ENCODE peak calls at places on chromosomes 16 and 17, in eight cellular contexts. R, U, T, J, W, O, Z and V are unnamed samples.

GRCh38 chr17:81831957-81832607 is 1.0 kb downstream of the MCRIP1 start:
- DNase-seq in R (peak; percentile 60), U (peak; percentile 52), T (no peak), J (peak; percentile 54), W (peak; percentile 20), O (no peak), Z (no peak), V (no peak)

GRCh38 chr16:813204-813915 is 12.8 kb upstream of the GNG13 start:
- DNase-seq in R (peak; percentile 11), U (peak; percentile 63), T (peak; percentile 69), J (peak; percentile 64), W (no peak), O (peak; percentile 86), Z (peak; percentile 36), V (no peak)

GRCh38 chr17:69326302-69327059 is 452 bp downstream of the ABCA5 start:
- DNase-seq in R (no peak), U (peak; percentile 4), T (no peak), J (peak; percentile 1), W (peak; percentile 26), O (no peak), Z (peak; percentile 39), V (no peak)

GRCh38 chr16:78686601-78687000 is 587.1 kb downstream of the WWOX start:
- DNase-seq in R (no peak), U (no peak), T (no peak), J (no peak), W (no peak), O (no peak), Z (peak; percentile 29), V (peak; percentile 30)

GRCh38 chr17:19724501-19725420 is 8.4 kb upstream of the SLC47A2 start:
- DNase-seq in R (no peak), U (peak; percentile 34), T (peak; percentile 65), J (no peak), W (no peak), O (no peak), Z (peak; percentile 48), V (peak; percentile 48)

GRCh38 chr16:48542020-48542473 is 67.9 kb downstream of the N4BP1 start:
- DNase-seq in R (peak; percentile 20), U (no peak), T (peak; percentile 61), J (no peak), W (no peak), O (peak; percentile 47), Z (peak; percentile 75), V (peak; percentile 47)

GRCh38 chr17:77734371-77735050 is 224.0 kb upstream of the TNRC6C start:
- DNase-seq in R (peak; percentile 13), U (no peak), T (peak; percentile 77), J (peak; percentile 48), W (peak; percentile 23), O (peak; percentile 76), Z (peak; percentile 90), V (peak; percentile 86)

GRCh38 chr17:31499771-31500554 is 108.5 kb downstream of the RAB11FIP4 start:
- DNase-seq in R (peak; percentile 21), U (no peak), T (peak; percentile 61), J (peak; percentile 44), W (peak; percentile 61), O (peak; percentile 51), Z (peak; percentile 62), V (no peak)

GRCh38 chr16:19304670-19305240 is 19.2 kb downstream of the CLEC19A start:
- DNase-seq in R (no peak), U (no peak), T (no peak), J (peak; percentile 18), W (no peak), O (peak; percentile 50), Z (no peak), V (no peak)

GRCh38 chr16:71479420-71479819 is 9.7 kb downstream of the ZNF19 start:
- DNase-seq in R (peak; percentile 26), U (no peak), T (no peak), J (peak; percentile 67), W (no peak), O (peak; percentile 60), Z (peak; percentile 66), V (no peak)

GRCh38 chr16:75064403-75065148 is 52.0 kb downstream of the LDHD start:
- DNase-seq in R (no peak), U (peak; percentile 15), T (no peak), J (peak; percentile 66), W (peak; percentile 51), O (no peak), Z (no peak), V (no peak)

GRCh38 chr17:15943971-15944719 is 785 bp upstream of the ADORA2B start:
- DNase-seq in R (no peak), U (no peak), T (no peak), J (no peak), W (no peak), O (no peak), Z (no peak), V (no peak)

GRCh38 chr17:81239714-81240555 is 817 bp downstream of the NDUFAF8 start:
- DNase-seq in R (peak; percentile 19), U (peak; percentile 22), T (no peak), J (no peak), W (no peak), O (peak; percentile 57), Z (no peak), V (no peak)

GRCh38 chr16:87550510-87550961 is 51.8 kb upstream of the JPH3 start:
- DNase-seq in R (no peak), U (peak; percentile 68), T (peak; percentile 70), J (peak; percentile 61), W (no peak), O (peak; percentile 63), Z (no peak), V (no peak)

GRCh38 chr16:50697881-50698767 is 4.7 kb downstream of the NOD2 start:
- DNase-seq in R (peak; percentile 7), U (no peak), T (no peak), J (no peak), W (peak; percentile 34), O (no peak), Z (peak; percentile 46), V (no peak)

GRCh38 chr16:88116121-88116900 is 165.1 kb downstream of the BANP start:
- DNase-seq in R (no peak), U (no peak), T (no peak), J (no peak), W (peak; percentile 47), O (no peak), Z (peak; percentile 69), V (no peak)

GRCh38 chr16:84754353-84754856 is 54.6 kb downstream of the USP10 start:
- DNase-seq in R (peak; percentile 86), U (peak; percentile 72), T (no peak), J (peak; percentile 89), W (peak; percentile 70), O (peak; percentile 85), Z (peak; percentile 93), V (peak; percentile 38)

GRCh38 chr16:4360538-4361021 is 9.5 kb upstream of the PAM16 start:
- DNase-seq in R (no peak), U (no peak), T (no peak), J (peak; percentile 63), W (no peak), O (peak; percentile 50), Z (peak; percentile 26), V (no peak)

GRCh38 chr17:38762231-38762630 is 9.7 kb downstream of the PSMB3 start:
- DNase-seq in R (no peak), U (no peak), T (no peak), J (no peak), W (no peak), O (no peak), Z (no peak), V (no peak)

GRCh38 chr17:64004903-64005733 is 7.0 kb downstream of the PRR29 start:
- DNase-seq in R (no peak), U (no peak), T (no peak), J (no peak), W (no peak), O (no peak), Z (no peak), V (no peak)

GRCh38 chr16:1154291-1154886 is 1.5 kb downstream of the CACNA1H start:
- DNase-seq in R (no peak), U (no peak), T (peak; percentile 85), J (no peak), W (no peak), O (peak; percentile 56), Z (no peak), V (no peak)

DNA sequence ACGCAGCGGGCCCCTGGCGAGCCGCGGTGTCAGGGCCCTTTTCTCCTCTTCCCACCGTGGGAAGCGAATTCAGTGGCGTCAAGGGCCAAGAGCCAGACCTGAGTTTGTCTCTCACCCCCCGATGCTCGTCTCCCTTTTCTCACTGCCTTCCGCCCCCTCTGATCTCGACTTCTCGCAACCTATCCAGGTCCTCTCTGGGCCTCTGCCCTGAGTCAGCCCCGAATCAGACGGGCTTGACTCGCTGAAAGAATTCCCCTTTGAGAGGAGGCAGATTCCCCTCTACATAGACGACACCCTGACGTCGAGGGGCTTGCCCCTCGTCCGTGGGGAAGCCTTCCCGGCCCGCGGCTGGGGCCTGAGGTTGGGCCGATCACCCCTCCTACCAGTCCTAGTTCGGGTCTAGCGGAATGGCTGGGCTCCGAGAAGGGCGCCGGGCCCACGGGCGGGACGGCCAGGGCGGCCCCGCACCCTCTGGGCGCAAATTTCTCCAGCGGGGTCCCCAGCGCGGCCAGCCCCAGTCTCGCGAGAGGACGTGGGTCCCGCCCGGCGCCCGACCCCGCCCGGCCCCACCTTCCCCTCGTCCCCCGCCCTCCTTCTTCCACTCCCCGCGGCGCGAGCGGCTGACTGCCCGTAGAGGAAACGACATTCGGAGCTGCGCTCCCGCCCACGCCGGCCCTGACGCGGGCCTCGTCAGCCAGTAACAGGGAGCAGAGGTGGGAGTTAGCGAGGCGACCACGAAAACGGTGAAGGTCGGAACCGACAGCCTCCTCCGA is at the start of gene GGNBP2:
- DNase-seq in R (peak; percentile 91), U (peak; percentile 89), T (peak; percentile 93), J (peak; percentile 96), W (peak; percentile 90), O (peak; percentile 97), Z (peak; percentile 98), V (peak; percentile 82)
- TF ChIP-seq CTCF in R (no peak), U (no peak), T (no peak), J (no peak), W (no peak), O (no peak), Z (no peak), V (no peak)

GRCh38 chr16:86093801-86094750 is 195.1 kb downstream of the IRF8 start:
- DNase-seq in R (no peak), U (no peak), T (no peak), J (no peak), W (no peak), O (no peak), Z (no peak), V (no peak)
- TF ChIP-seq CTCF in R (peak; percentile 45), U (no peak), T (no peak), J (no peak), W (no peak), O (peak; percentile 42), Z (peak; percentile 23), V (no peak)

GRCh38 chr16:7613518-7613917 is 280.9 kb downstream of the RBFOX1 start:
- DNase-seq in R (no peak), U (no peak), T (no peak), J (no peak), W (no peak), O (no peak), Z (no peak), V (no peak)

GRCh38 chr16:7614022-7614795 is 281.6 kb downstream of the RBFOX1 start:
- DNase-seq in R (no peak), U (no peak), T (no peak), J (no peak), W (no peak), O (no peak), Z (no peak), V (no peak)

GRCh38 chr16:7615565-7615964 is 282.9 kb downstream of the RBFOX1 start:
- DNase-seq in R (no peak), U (no peak), T (no peak), J (peak; percentile 32), W (no peak), O (no peak), Z (no peak), V (no peak)
- TF ChIP-seq CTCF in R (no peak), U (no peak), T (no peak), J (peak; percentile 42), W (no peak), O (peak; percentile 10), Z (no peak), V (no peak)

GRCh38 chr17:49585422-49586027 is 9.9 kb downstream of the NXPH3 start:
- DNase-seq in R (no peak), U (no peak), T (no peak), J (peak; percentile 41), W (no peak), O (peak; percentile 71), Z (no peak), V (no peak)
- TF ChIP-seq CTCF in R (peak; percentile 47), U (no peak), T (no peak), J (peak; percentile 47), W (peak; percentile 28), O (peak; percentile 56), Z (peak; percentile 20), V (no peak)